ENCODE peak calls at places on chromosomes 4 and X, in nine cellular contexts. C is tibial artery, R is endodermal cell, U is cardiac muscle cell, W is GM23248, X is A549, Z is fibroblast of lung, V is small intestine, T is caudate nucleus. Q is an unnamed sample.

GRCh38 chr4:912548-913279 is 19.4 kb downstream of the GAK start:
- DNase-seq in Z (peak; percentile 54), W (no peak), C (no peak), V (no peak), R (no peak), T (no peak), U (no peak), X (no peak), Q (no peak)

GRCh38 chr4:66577922-66578321 is 907.6 kb upstream of the EPHA5 start:
- DNase-seq in C (no peak), U (no peak), Z (no peak), V (no peak), T (no peak), X (no peak), W (no peak), R (no peak), Q (no peak)

GRCh38 chrX:41238543-41238942 is 95.4 kb upstream of the DDX3X start:
- DNase-seq in Z (peak; percentile 66), V (no peak), R (no peak), W (peak; percentile 55), U (peak; percentile 61), X (no peak), T (no peak), C (no peak), Q (no peak)

GRCh38 chr4:52098618-52099017 is 47.5 kb downstream of the SPATA18 start:
- DNase-seq in V (no peak), C (no peak), X (no peak), W (peak; percentile 24), Z (no peak), R (no peak), T (no peak), U (no peak), Q (no peak)

GRCh38 chr4:123616970-123617392 is 220.4 kb downstream of the SPRY1 start:
- DNase-seq in W (peak; percentile 61), C (peak; percentile 59), X (no peak), T (peak; percentile 33), V (peak; percentile 69), R (no peak), Z (peak; percentile 35), U (peak; percentile 86), Q (no peak)

GRCh38 chr4:48651869-48652447 is 128.1 kb downstream of the FRYL start:
- DNase-seq in Z (peak; percentile 32), T (no peak), X (no peak), V (no peak), R (no peak), U (no peak), C (no peak), W (peak; percentile 80), Q (no peak)

GRCh38 chr4:112938461-112939058 is 110.9 kb upstream of the ANK2 start:
- DNase-seq in W (peak; percentile 73), R (no peak), Z (peak; percentile 37), T (no peak), U (peak; percentile 69), V (peak; percentile 8), C (no peak), X (peak; percentile 22), Q (no peak)

GRCh38 chrX:98379134-98379533 is 1495.4 kb downstream of the RPA4 start:
- DNase-seq in Z (no peak), U (no peak), X (no peak), R (no peak), W (no peak), T (no peak), V (no peak), C (no peak), Q (no peak)

GRCh38 chr4:10245761-10246160 is 129.2 kb upstream of the WDR1 start:
- DNase-seq in C (no peak), Z (no peak), V (no peak), U (no peak), X (no peak), R (no peak), T (no peak), W (no peak), Q (no peak)

GRCh38 chrX:108584617-108585211 is 145.1 kb downstream of the COL4A5 start:
- DNase-seq in U (peak; percentile 11), T (no peak), Z (no peak), V (no peak), W (peak; percentile 15), C (no peak), R (peak; percentile 79), X (peak; percentile 1), Q (no peak)

GRCh38 chr4:25437951-25438350 is 60.9 kb downstream of the ANAPC4 start:
- DNase-seq in T (no peak), C (no peak), W (no peak), Z (no peak), R (no peak), X (no peak), V (no peak), U (no peak), Q (no peak)

GRCh38 chr4:176735300-176735699 is 57.4 kb downstream of the VEGFC start:
- DNase-seq in R (no peak), Z (peak; percentile 60), X (no peak), C (no peak), W (peak; percentile 68), T (no peak), V (no peak), U (peak; percentile 30), Q (no peak)

GRCh38 chr4:16939178-16939577 is 40.7 kb upstream of the LDB2 start:
- DNase-seq in R (no peak), C (no peak), U (no peak), X (no peak), V (no peak), Z (no peak), W (no peak), T (no peak), Q (no peak)

GRCh38 chr4:90572996-90573395 is 445.8 kb downstream of the CCSER1 start:
- DNase-seq in C (no peak), V (no peak), Z (no peak), T (no peak), U (no peak), R (no peak), X (no peak), W (no peak), Q (no peak)

GRCh38 chrX:113400193-113400704 is 559.6 kb upstream of the AMOT start:
- DNase-seq in Z (peak; percentile 58), U (peak; percentile 35), V (no peak), X (no peak), R (peak; percentile 56), C (no peak), W (peak; percentile 24), T (no peak), Q (no peak)

GRCh38 chr4:85496933-85497332 is 22.0 kb downstream of the ARHGAP24 start:
- DNase-seq in Z (peak; percentile 88), X (no peak), R (no peak), W (peak; percentile 91), C (no peak), U (peak; percentile 68), T (no peak), V (no peak), Q (no peak)

GRCh38 chrX:83416273-83416672 is 91.8 kb upstream of the POU3F4 start:
- DNase-seq in C (no peak), T (no peak), X (no peak), W (peak; percentile 6), U (no peak), V (no peak), Z (no peak), R (no peak), Q (no peak)

DNA sequence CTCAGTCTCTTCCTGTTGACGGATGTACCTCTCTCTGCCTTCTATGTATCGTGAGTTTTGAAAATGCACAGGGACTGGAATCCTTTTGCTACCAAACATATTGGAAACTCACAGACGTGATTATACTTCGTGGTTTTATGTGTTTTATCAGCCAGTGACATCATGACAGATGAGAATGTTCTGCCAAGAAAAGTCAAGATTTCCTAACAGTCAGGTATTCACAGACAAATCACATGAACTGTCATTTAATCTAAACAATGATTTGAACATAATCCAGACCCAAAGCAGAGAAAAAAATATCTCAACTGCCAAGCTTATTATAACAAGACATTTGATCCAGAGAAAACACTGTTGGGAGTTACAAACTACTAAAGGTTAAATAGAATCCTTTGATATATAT is 635.9 kb upstream of the FRG1 start:
- DNase-seq in Z (no peak), T (no peak), X (no peak), R (no peak), C (no peak), V (no peak), W (no peak), U (no peak), Q (no peak)
- H3K27ac ChIP-seq in Z (no peak overlapping the region), T (no peak overlapping the region), X (no peak overlapping the region), R (no peak overlapping the region), C (no peak overlapping the region), V (no peak overlapping the region), W (no peak overlapping the region), U (no peak overlapping the region), Q (no peak overlapping the region)

DNA sequence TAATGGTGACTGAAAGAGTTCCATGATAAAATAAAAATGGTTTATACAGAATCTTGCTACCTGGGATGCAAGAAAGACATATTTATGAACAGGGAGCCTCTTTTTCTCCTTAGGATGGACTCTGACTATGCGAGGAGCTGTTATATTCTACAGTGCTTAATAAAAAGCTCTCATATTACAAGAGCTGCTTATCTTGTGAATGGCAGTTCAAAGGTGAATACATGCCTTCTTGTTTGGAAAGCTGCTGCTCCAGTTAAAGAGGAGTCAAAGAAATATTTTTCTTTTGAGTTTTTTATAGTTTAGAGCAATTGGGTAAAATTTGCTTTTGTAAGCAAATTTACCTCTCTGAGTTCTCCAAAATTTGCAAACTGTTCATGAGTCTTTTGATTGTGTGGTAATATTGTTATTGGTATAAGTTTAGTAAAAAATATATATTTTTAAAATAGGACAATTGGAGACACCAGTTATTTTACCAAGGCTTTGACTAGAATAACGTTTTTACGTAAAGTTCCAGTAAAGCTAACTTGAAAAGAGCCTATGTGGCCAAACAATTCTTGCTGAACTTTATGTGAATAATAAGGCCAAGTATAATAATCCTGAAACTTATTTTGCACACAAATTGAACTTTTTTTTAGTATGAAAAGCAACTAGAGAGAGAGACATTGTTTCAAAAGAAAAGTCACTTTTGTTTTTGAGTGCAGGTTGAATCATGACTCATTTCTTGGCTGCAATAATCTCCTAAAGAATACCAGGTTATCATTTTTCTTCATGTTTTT is 56.8 kb downstream of the UGT2B10 start:
- DNase-seq in T (no peak), C (no peak), W (no peak), R (no peak), Z (no peak), U (no peak), V (peak; percentile 86), X (no peak), Q (no peak)
- H3K27ac ChIP-seq in T (no peak overlapping the region), C (no peak overlapping the region), W (no peak overlapping the region), R (no peak overlapping the region), Z (no peak overlapping the region), U (peak overlapping the region; percentile 75), V (no peak overlapping the region), X (peak overlapping the region; percentile 27), Q (no peak overlapping the region)

GRCh38 chr4:37054670-37055069 is 189.9 kb upstream of the NWD2 start:
- DNase-seq in W (no peak), T (no peak), U (no peak), X (no peak), Z (no peak), C (no peak), V (no peak), R (peak; percentile 77), Q (no peak)
- H3K27ac ChIP-seq in W (no peak overlapping the region), T (no peak overlapping the region), U (no peak overlapping the region), X (no peak overlapping the region), Z (no peak overlapping the region), C (no peak overlapping the region), V (no peak overlapping the region), R (no peak overlapping the region), Q (no peak overlapping the region)

DNA sequence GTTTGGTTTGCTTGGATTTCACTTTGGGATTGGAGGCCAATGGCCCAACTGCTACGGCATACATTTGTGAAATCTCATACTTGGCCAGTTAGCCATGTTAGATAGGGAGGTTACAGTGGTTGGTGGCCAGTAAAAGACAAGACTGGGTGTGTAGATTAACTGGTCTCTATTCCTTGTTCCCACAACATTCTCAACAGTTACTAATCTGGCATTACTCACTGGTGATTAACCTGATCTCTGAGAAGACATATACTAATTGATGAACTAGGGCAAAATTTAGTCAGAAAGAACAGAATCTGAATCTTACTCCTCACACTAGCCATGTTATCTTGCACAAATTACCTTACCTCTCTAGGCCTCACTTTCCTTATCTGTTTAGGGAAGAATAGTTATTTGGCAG is 33.4 kb downstream of the GATB start:
- DNase-seq in C (no peak), W (peak; percentile 66), R (no peak), V (no peak), T (no peak), Z (peak; percentile 54), U (no peak), X (no peak), Q (no peak)
- H3K27ac ChIP-seq in C (no peak overlapping the region), W (peak overlapping the region; percentile 43), R (no peak overlapping the region), V (no peak overlapping the region), T (no peak overlapping the region), Z (no peak overlapping the region), U (no peak overlapping the region), X (no peak overlapping the region), Q (no peak overlapping the region)

Q was measured in suprapubic skin.